ENCODE peak calls at places on chromosome 13, in ten cellular contexts. One of them, this sample, is unnamed. For H3K27me3, the result is how much of the 10 kb centered on the place peaks cover.

GRCh38 chr13:98974053-98974452 is 3.8 kb downstream of the DOCK9 start:
- DNase-seq in ascending aorta: no peak
- DNase-seq in astrocyte: no peak
- DNase-seq in Caco-2: no peak
- DNase-seq in A673: no peak
- DNase-seq in tibial nerve: no peak
- DNase-seq in IMR-90: no peak
- DNase-seq in CD8-positive, alpha-beta memory T cell: no peak
- DNase-seq in colonic mucosa: no peak
- DNase-seq in vagina: no peak
- DNase-seq in this sample: no peak

GRCh38 chr13:29908411-29908810 is 58.0 kb upstream of the UBL3 start:
- DNase-seq in colonic mucosa: no peak
- DNase-seq in Caco-2: no peak
- DNase-seq in IMR-90: peak
- DNase-seq in ascending aorta: no peak
- DNase-seq in astrocyte: peak
- DNase-seq in tibial nerve: peak
- DNase-seq in vagina: peak
- DNase-seq in A673: no peak
- DNase-seq in CD8-positive, alpha-beta memory T cell: no peak
- DNase-seq in this sample: peak

GRCh38 chr13:91242652-91243051 is 104.8 kb upstream of the MIR17HG start:
- DNase-seq in IMR-90: no peak
- DNase-seq in Caco-2: no peak
- DNase-seq in A673: no peak
- DNase-seq in CD8-positive, alpha-beta memory T cell: no peak
- DNase-seq in vagina: no peak
- DNase-seq in tibial nerve: no peak
- DNase-seq in ascending aorta: no peak
- DNase-seq in astrocyte: peak
- DNase-seq in colonic mucosa: no peak
- DNase-seq in this sample: no peak

GRCh38 chr13:33677215-33677614 is 140.7 kb upstream of the RFC3 start:
- DNase-seq in IMR-90: no peak
- DNase-seq in Caco-2: no peak
- DNase-seq in tibial nerve: no peak
- DNase-seq in vagina: no peak
- DNase-seq in colonic mucosa: no peak
- DNase-seq in astrocyte: no peak
- DNase-seq in A673: no peak
- DNase-seq in CD8-positive, alpha-beta memory T cell: no peak
- DNase-seq in ascending aorta: no peak
- DNase-seq in this sample: no peak

GRCh38 chr13:32446778-32447465 is 19.0 kb upstream of the N4BP2L1 start:
- DNase-seq in vagina: no peak
- DNase-seq in tibial nerve: no peak
- DNase-seq in IMR-90: no peak
- DNase-seq in colonic mucosa: no peak
- DNase-seq in ascending aorta: no peak
- DNase-seq in CD8-positive, alpha-beta memory T cell: no peak
- DNase-seq in astrocyte: no peak
- DNase-seq in Caco-2: no peak
- DNase-seq in A673: no peak
- DNase-seq in this sample: no peak

GRCh38 chr13:76848596-76848995 is 37.6 kb downstream of the KCTD12 start:
- DNase-seq in Caco-2: no peak
- DNase-seq in vagina: no peak
- DNase-seq in astrocyte: no peak
- DNase-seq in colonic mucosa: no peak
- DNase-seq in A673: peak
- DNase-seq in tibial nerve: no peak
- DNase-seq in CD8-positive, alpha-beta memory T cell: no peak
- DNase-seq in ascending aorta: no peak
- DNase-seq in IMR-90: peak
- DNase-seq in this sample: peak

GRCh38 chr13:101935828-101936227 is 466.0 kb downstream of the FGF14 start:
- DNase-seq in A673: no peak
- DNase-seq in vagina: no peak
- DNase-seq in Caco-2: no peak
- DNase-seq in astrocyte: no peak
- DNase-seq in IMR-90: no peak
- DNase-seq in CD8-positive, alpha-beta memory T cell: no peak
- DNase-seq in tibial nerve: no peak
- DNase-seq in ascending aorta: no peak
- DNase-seq in colonic mucosa: no peak
- DNase-seq in this sample: no peak

GRCh38 chr13:39186205-39186880 is 148.1 kb downstream of the NHLRC3 start:
- DNase-seq in colonic mucosa: no peak
- DNase-seq in ascending aorta: no peak
- DNase-seq in A673: no peak
- DNase-seq in CD8-positive, alpha-beta memory T cell: no peak
- DNase-seq in Caco-2: no peak
- DNase-seq in IMR-90: no peak
- DNase-seq in vagina: no peak
- DNase-seq in astrocyte: no peak
- DNase-seq in tibial nerve: no peak
- DNase-seq in this sample: peak

GRCh38 chr13:73138967-73139491 is 80.2 kb downstream of the KLF5 start:
- DNase-seq in vagina: no peak
- DNase-seq in astrocyte: no peak
- DNase-seq in tibial nerve: no peak
- DNase-seq in A673: no peak
- DNase-seq in CD8-positive, alpha-beta memory T cell: no peak
- DNase-seq in colonic mucosa: peak
- DNase-seq in ascending aorta: no peak
- DNase-seq in Caco-2: peak
- DNase-seq in IMR-90: no peak
- DNase-seq in this sample: no peak

GRCh38 chr13:103351035-103351828 is 285.0 kb upstream of the SLC10A2 start:
- DNase-seq in Caco-2: peak
- DNase-seq in ascending aorta: no peak
- DNase-seq in CD8-positive, alpha-beta memory T cell: no peak
- DNase-seq in A673: peak
- DNase-seq in colonic mucosa: no peak
- DNase-seq in IMR-90: no peak
- DNase-seq in tibial nerve: no peak
- DNase-seq in vagina: no peak
- DNase-seq in astrocyte: peak
- DNase-seq in this sample: peak

GRCh38 chr13:32314968-32315254 is 252 bp downstream of the ZAR1L start:
- DNase-seq in tibial nerve: no peak
- DNase-seq in vagina: peak
- DNase-seq in CD8-positive, alpha-beta memory T cell: peak
- DNase-seq in IMR-90: peak
- DNase-seq in Caco-2: peak
- DNase-seq in A673: peak
- DNase-seq in ascending aorta: no peak
- DNase-seq in astrocyte: peak
- DNase-seq in colonic mucosa: peak
- DNase-seq in this sample: peak

GRCh38 chr13:26816876-26817275 is 56.3 kb upstream of the GPR12 start:
- DNase-seq in A673: no peak
- DNase-seq in vagina: no peak
- DNase-seq in CD8-positive, alpha-beta memory T cell: no peak
- DNase-seq in IMR-90: no peak
- DNase-seq in ascending aorta: no peak
- DNase-seq in Caco-2: no peak
- DNase-seq in colonic mucosa: no peak
- DNase-seq in tibial nerve: no peak
- DNase-seq in astrocyte: no peak
- DNase-seq in this sample: no peak
- H3K27me3 ChIP-seq in A673: under half
- H3K27me3 ChIP-seq in vagina: under half
- H3K27me3 ChIP-seq in CD8-positive, alpha-beta memory T cell: under half
- H3K27me3 ChIP-seq in IMR-90: under half
- H3K27me3 ChIP-seq in ascending aorta: under half
- H3K27me3 ChIP-seq in Caco-2: under half
- H3K27me3 ChIP-seq in colonic mucosa: under half
- H3K27me3 ChIP-seq in tibial nerve: under half
- H3K27me3 ChIP-seq in astrocyte: under half
- H3K27me3 ChIP-seq in this sample: under half

DNA sequence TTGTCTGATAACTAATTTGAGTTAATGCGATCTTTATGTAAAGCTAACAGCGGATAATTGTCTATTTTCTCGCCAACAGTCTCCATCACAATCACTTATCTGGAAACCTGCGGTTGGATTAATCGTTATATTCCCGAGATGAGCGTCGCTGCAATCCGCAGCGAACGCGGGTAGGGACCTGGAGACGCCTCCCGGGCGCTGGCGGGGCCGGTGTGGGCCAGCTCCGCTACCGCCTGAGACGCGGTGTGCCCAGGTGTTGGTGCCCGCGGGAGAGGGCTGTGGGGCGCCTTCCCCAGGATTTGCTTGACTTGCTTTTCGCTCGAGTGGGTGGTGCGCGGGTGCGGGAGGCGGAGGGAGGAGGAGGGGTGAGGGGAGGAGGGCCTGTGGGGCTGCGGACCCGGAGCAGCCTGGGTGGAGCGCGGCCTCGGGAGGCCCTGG is 38.3 kb downstream of the SOX1 start:
- DNase-seq in ascending aorta: no peak
- DNase-seq in CD8-positive, alpha-beta memory T cell: no peak
- DNase-seq in A673: no peak
- DNase-seq in Caco-2: no peak
- DNase-seq in colonic mucosa: no peak
- DNase-seq in astrocyte: no peak
- DNase-seq in tibial nerve: no peak
- DNase-seq in IMR-90: no peak
- DNase-seq in vagina: no peak
- DNase-seq in this sample: no peak
- H3K27me3 ChIP-seq in ascending aorta: under half
- H3K27me3 ChIP-seq in CD8-positive, alpha-beta memory T cell: under half
- H3K27me3 ChIP-seq in A673: under half
- H3K27me3 ChIP-seq in Caco-2: under half
- H3K27me3 ChIP-seq in colonic mucosa: half or more
- H3K27me3 ChIP-seq in astrocyte: under half
- H3K27me3 ChIP-seq in tibial nerve: under half
- H3K27me3 ChIP-seq in IMR-90: under half
- H3K27me3 ChIP-seq in vagina: under half
- H3K27me3 ChIP-seq in this sample: under half

DNA sequence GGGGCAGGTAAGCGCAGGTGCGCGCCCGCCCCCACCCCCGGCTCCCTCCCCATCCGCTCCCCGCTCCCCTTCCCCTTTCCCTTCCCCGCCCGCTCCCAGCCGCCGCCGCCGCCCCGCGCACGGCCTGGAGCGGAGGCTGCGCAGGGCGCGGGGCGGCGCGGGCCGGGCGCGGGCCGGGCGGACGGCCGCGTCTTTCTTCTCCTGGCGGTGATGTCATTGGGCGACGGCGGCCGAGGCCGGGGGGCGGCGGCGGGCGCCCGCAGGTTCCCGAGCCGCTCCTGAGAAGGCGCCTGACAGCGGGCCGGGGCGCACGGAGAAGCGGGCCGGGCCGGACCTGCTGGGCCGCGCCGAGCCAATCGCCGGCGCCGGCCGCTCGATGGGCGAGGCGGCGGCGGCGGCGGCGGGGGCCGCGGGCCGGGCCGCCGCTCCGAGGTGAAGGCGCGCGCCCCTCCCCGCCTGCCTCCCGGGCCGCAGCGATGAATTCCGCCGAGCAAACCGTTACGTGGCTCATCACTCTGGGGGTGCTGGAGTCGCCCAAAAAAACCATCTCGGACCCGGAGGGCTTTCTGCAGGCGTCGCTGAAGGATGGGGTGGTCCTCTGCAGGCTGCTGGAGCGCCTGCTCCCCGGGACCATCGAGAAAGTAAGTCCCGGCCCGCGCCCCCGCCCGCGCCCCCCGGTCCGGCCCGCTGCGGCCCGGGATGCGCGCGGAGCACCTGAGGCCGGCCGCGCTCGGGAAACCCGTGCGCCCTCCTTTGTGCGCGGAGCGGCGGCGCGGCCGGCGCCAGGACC is at the start of gene ARHGEF7:
- DNase-seq in A673: no peak
- DNase-seq in CD8-positive, alpha-beta memory T cell: no peak
- DNase-seq in tibial nerve: no peak
- DNase-seq in vagina: no peak
- DNase-seq in astrocyte: no peak
- DNase-seq in Caco-2: peak
- DNase-seq in colonic mucosa: no peak
- DNase-seq in IMR-90: no peak
- DNase-seq in ascending aorta: no peak
- DNase-seq in this sample: no peak
- H3K27me3 ChIP-seq in A673: half or more
- H3K27me3 ChIP-seq in CD8-positive, alpha-beta memory T cell: under half
- H3K27me3 ChIP-seq in tibial nerve: under half
- H3K27me3 ChIP-seq in vagina: under half
- H3K27me3 ChIP-seq in astrocyte: under half
- H3K27me3 ChIP-seq in Caco-2: under half
- H3K27me3 ChIP-seq in colonic mucosa: under half
- H3K27me3 ChIP-seq in IMR-90: half or more
- H3K27me3 ChIP-seq in ascending aorta: under half
- H3K27me3 ChIP-seq in this sample: under half

GRCh38 chr13:51848674-51849073 is 3.7 kb upstream of the TMEM272 start:
- DNase-seq in IMR-90: peak
- DNase-seq in colonic mucosa: no peak
- DNase-seq in vagina: no peak
- DNase-seq in tibial nerve: no peak
- DNase-seq in ascending aorta: no peak
- DNase-seq in A673: no peak
- DNase-seq in Caco-2: no peak
- DNase-seq in CD8-positive, alpha-beta memory T cell: no peak
- DNase-seq in astrocyte: peak
- DNase-seq in this sample: no peak

GRCh38 chr13:51845574-51846318 is 769 bp upstream of the TMEM272 start:
- DNase-seq in A673: no peak
- DNase-seq in IMR-90: no peak
- DNase-seq in astrocyte: no peak
- DNase-seq in colonic mucosa: no peak
- DNase-seq in vagina: peak
- DNase-seq in Caco-2: no peak
- DNase-seq in ascending aorta: no peak
- DNase-seq in CD8-positive, alpha-beta memory T cell: no peak
- DNase-seq in tibial nerve: no peak
- DNase-seq in this sample: no peak

GRCh38 chr13:51844862-51845573 is at the start of gene TMEM272:
- DNase-seq in vagina: peak
- DNase-seq in IMR-90: peak
- DNase-seq in Caco-2: peak
- DNase-seq in astrocyte: no peak
- DNase-seq in ascending aorta: no peak
- DNase-seq in colonic mucosa: peak
- DNase-seq in tibial nerve: no peak
- DNase-seq in A673: peak
- DNase-seq in CD8-positive, alpha-beta memory T cell: peak
- DNase-seq in this sample: peak

GRCh38 chr13:51849145-51850101 is 4.4 kb upstream of the TMEM272 start:
- DNase-seq in IMR-90: peak
- DNase-seq in tibial nerve: no peak
- DNase-seq in astrocyte: peak
- DNase-seq in ascending aorta: no peak
- DNase-seq in Caco-2: peak
- DNase-seq in colonic mucosa: peak
- DNase-seq in A673: peak
- DNase-seq in vagina: peak
- DNase-seq in CD8-positive, alpha-beta memory T cell: peak
- DNase-seq in this sample: no peak

DNA sequence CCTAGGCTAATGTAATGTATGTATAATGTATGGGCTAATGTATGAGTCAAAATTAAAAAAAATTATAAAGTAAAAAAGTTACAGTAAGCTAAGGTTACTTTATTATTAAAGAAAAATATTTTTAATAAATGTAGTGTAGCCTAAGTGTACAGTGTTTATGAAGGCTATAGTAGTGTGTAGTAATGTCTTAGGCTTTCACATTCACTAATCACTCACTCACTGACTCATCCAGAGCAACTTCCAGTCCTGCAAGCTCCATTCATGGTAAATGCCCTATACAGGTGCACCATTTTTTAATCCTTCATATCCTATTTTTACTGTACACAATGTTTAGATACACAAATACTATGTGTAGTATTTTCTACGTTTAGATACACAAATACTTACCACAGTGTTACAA is 1.8 kb upstream of the TMEM272 start:
- DNase-seq in IMR-90: peak
- DNase-seq in tibial nerve: no peak
- DNase-seq in A673: no peak
- DNase-seq in colonic mucosa: no peak
- DNase-seq in CD8-positive, alpha-beta memory T cell: no peak
- DNase-seq in vagina: no peak
- DNase-seq in ascending aorta: no peak
- DNase-seq in Caco-2: no peak
- DNase-seq in astrocyte: no peak
- DNase-seq in this sample: no peak
- H3K27me3 ChIP-seq in IMR-90: under half
- H3K27me3 ChIP-seq in tibial nerve: under half
- H3K27me3 ChIP-seq in A673: under half
- H3K27me3 ChIP-seq in colonic mucosa: under half
- H3K27me3 ChIP-seq in CD8-positive, alpha-beta memory T cell: under half
- H3K27me3 ChIP-seq in vagina: under half
- H3K27me3 ChIP-seq in ascending aorta: under half
- H3K27me3 ChIP-seq in Caco-2: under half
- H3K27me3 ChIP-seq in astrocyte: under half
- H3K27me3 ChIP-seq in this sample: under half